ENCODE peak calls at places on chromosomes 3 and 15, in six cellular contexts. B is DND-41; H is NCI-H748 treated with DMSO at 0.1 percent for 48 hours; L is RWPE2; N is stimulated activated CD4-positive, alpha-beta T cell treated with anti-CD3 and anti-CD28 coated beads, Interleukin-1b, Interleukin-23, amount 100 ng/mL, for 1 hour; O is amniotic stem cell. U is an unnamed sample.

GRCh38 chr3:148937477-148937876 is 53.9 kb upstream of the GYG1 start:
- DNase-seq in B (no peak), H (no peak), L (no peak), N (no peak), O (no peak), U (no peak)

GRCh38 chr15:73919706-73920105 is 6.6 kb upstream of the LOXL1 start:
- DNase-seq in B (no peak), H (no peak), L (no peak), N (no peak), O (no peak), U (no peak)

GRCh38 chr15:77659350-77660321 is 26.9 kb upstream of the LINGO1 start:
- DNase-seq in B (peak), H (peak), L (no peak), N (no peak), O (no peak), U (peak)

GRCh38 chr3:27756877-27757276 is 34.8 kb upstream of the EOMES start:
- DNase-seq in B (no peak), H (no peak), L (no peak), N (no peak), O (no peak), U (no peak)

GRCh38 chr3:12663311-12663935 is 494 bp downstream of the RAF1 start:
- DNase-seq in B (peak), H (no peak), L (no peak), N (peak), O (no peak), U (no peak)

GRCh38 chr3:150022406-150023238 is 51.9 kb upstream of the PFN2 start:
- DNase-seq in B (no peak), H (no peak), L (no peak), N (no peak), O (peak), U (no peak)

GRCh38 chr3:171156455-171157005 is 130.0 kb upstream of the SLC2A2 start:
- DNase-seq in B (no peak), H (no peak), L (no peak), N (no peak), O (no peak), U (no peak)

GRCh38 chr15:66188464-66188863 is 65.1 kb downstream of the MEGF11 start:
- DNase-seq in B (no peak), H (no peak), L (peak), N (no peak), O (no peak), U (no peak)

GRCh38 chr3:66372681-66373350 is 128.0 kb downstream of the LRIG1 start:
- DNase-seq in B (peak), H (peak), L (no peak), N (no peak), O (no peak), U (no peak)

GRCh38 chr3:159788987-159789386 is 199.6 kb upstream of the IL12A start:
- DNase-seq in B (no peak), H (no peak), L (no peak), N (no peak), O (no peak), U (no peak)

GRCh38 chr3:175426805-175427204 is 567.7 kb downstream of the NAALADL2 start:
- DNase-seq in B (no peak), H (no peak), L (no peak), N (no peak), O (no peak), U (no peak)

GRCh38 chr15:68224108-68224507 is 5.4 kb downstream of the CLN6 start:
- DNase-seq in B (no peak), H (no peak), L (no peak), N (no peak), O (no peak), U (no peak)

GRCh38 chr15:74172751-74173544 is 562 bp upstream of the ISLR start:
- DNase-seq in B (no peak), H (no peak), L (peak), N (no peak), O (no peak), U (no peak)

GRCh38 chr3:98259707-98260106 is 4.3 kb upstream of the OR5H6 start:
- DNase-seq in B (peak), H (no peak), L (no peak), N (no peak), O (no peak), U (no peak)

GRCh38 chr3:152331975-152332374 is 63.2 kb downstream of the MBNL1 start:
- DNase-seq in B (no peak), H (no peak), L (no peak), N (no peak), O (no peak), U (no peak)

GRCh38 chr15:45401665-45402161 is 23.4 kb upstream of the GATM start:
- DNase-seq in B (no peak), H (peak), L (no peak), N (no peak), O (no peak), U (no peak)

GRCh38 chr3:149975919-149976318 is 5.2 kb upstream of the PFN2 start:
- DNase-seq in B (no peak), H (no peak), L (no peak), N (no peak), O (no peak), U (no peak)

GRCh38 chr3:128296469-128297251 is 143.4 kb downstream of the EEFSEC start:
- DNase-seq in B (no peak), H (no peak), L (no peak), N (no peak), O (no peak), U (no peak)

GRCh38 chr15:24761704-24762302 is 86.2 kb downstream of the NPAP1 start:
- DNase-seq in B (no peak), H (no peak), L (no peak), N (no peak), O (no peak), U (no peak)

GRCh38 chr3:16069149-16069922 is 105.1 kb upstream of the GALNT15 start:
- DNase-seq in B (no peak), H (no peak), L (no peak), N (no peak), O (peak), U (no peak)

GRCh38 chr15:95912728-95913127 is 417.8 kb upstream of the NR2F2 start:
- DNase-seq in B (no peak), H (no peak), L (no peak), N (no peak), O (no peak), U (no peak)

GRCh38 chr15:98952381-98952803 is 55.2 kb downstream of the PGPEP1L start:
- DNase-seq in B (peak), H (no peak), L (peak), N (no peak), O (no peak), U (no peak)

GRCh38 chr15:82613764-82614163 is 33.4 kb downstream of the CPEB1 start:
- DNase-seq in B (no peak), H (no peak), L (no peak), N (no peak), O (no peak), U (no peak)

GRCh38 chr15:77689821-77690220 is 57.1 kb upstream of the LINGO1 start:
- DNase-seq in B (no peak), H (no peak), L (no peak), N (no peak), O (no peak), U (no peak)

GRCh38 chr15:52683585-52683984 is 4.4 kb upstream of the ATOSA start:
- DNase-seq in B (no peak), H (no peak), L (no peak), N (no peak), O (no peak), U (no peak)

GRCh38 chr15:40338041-40338657 is 2.6 kb downstream of the CCDC9B start:
- DNase-seq in B (peak), H (peak), L (no peak), N (peak), O (no peak), U (no peak)

GRCh38 chr3:94032187-94032586 is 3.8 kb upstream of the STX19 start:
- DNase-seq in B (no peak), H (no peak), L (no peak), N (no peak), O (no peak), U (no peak)

GRCh38 chr3:48446043-48446424 is 503 bp upstream of the ATRIP start:
- DNase-seq in B (no peak), H (no peak), L (no peak), N (no peak), O (no peak), U (no peak)

U was measured in H54.